ENCODE peak calls at places on chromosome 1, in five cellular contexts. R is SK-N-SH, T is GM23338, D is MM.1S, J is PC-9. O is an unnamed sample. For H3K4me1 and H3K9me2, the result is how much of the 10 kb centered on the place peaks cover.

GRCh38 chr1:201016943-201017827 is 6.3 kb downstream of the KIF21B start:
- DNase-seq in D (no peak), T (no peak), J (peak), R (peak), O (peak)

GRCh38 chr1:94394247-94394646 is 23.9 kb upstream of the ABCD3 start:
- DNase-seq in R (no peak), T (no peak), D (no peak), J (no peak), O (no peak)

GRCh38 chr1:176720835-176721234 is 257.9 kb downstream of the PAPPA2 start:
- DNase-seq in R (no peak), D (no peak), T (no peak), J (no peak), O (no peak)

GRCh38 chr1:116682641-116683221 is 15.2 kb upstream of the IGSF3 start:
- DNase-seq in J (no peak), R (no peak), T (no peak), D (no peak), O (no peak)

GRCh38 chr1:43994794-43995790 is 3.7 kb downstream of the CCDC24 start:
- DNase-seq in D (peak), J (peak), R (peak), T (peak), O (peak)

GRCh38 chr1:3089490-3089889 is 20.5 kb downstream of the PRDM16 start:
- DNase-seq in T (no peak), J (no peak), D (no peak), R (no peak), O (no peak)

GRCh38 chr1:244710474-244711062 is 57.6 kb downstream of the DESI2 start:
- DNase-seq in J (no peak), T (no peak), R (no peak), D (no peak), O (no peak)

GRCh38 chr1:44652445-44653106 is 21.7 kb downstream of the TMEM53 start:
- DNase-seq in D (peak), T (peak), R (peak), J (peak), O (peak)

GRCh38 chr1:143699731-143700130 is 272.1 kb downstream of the FAM72C start:
- DNase-seq in R (no peak), J (no peak), T (peak), D (no peak), O (no peak)

GRCh38 chr1:74205236-74205635 is 7.2 kb downstream of the FPGT start:
- DNase-seq in J (no peak), R (no peak), D (no peak), T (peak), O (no peak)

GRCh38 chr1:177181280-177181630 is 10.5 kb downstream of the BRINP2 start:
- DNase-seq in D (no peak), R (peak), J (no peak), T (peak), O (no peak)

GRCh38 chr1:151905070-151905442 is 4.3 kb downstream of the THEM4 start:
- DNase-seq in J (no peak), T (no peak), D (no peak), R (no peak), O (no peak)

GRCh38 chr1:200374569-200375312 is 35.1 kb downstream of the ZNF281 start:
- DNase-seq in R (no peak), D (no peak), T (no peak), J (no peak), O (peak)

GRCh38 chr1:81349194-81349965 is 451.4 kb upstream of the ADGRL2 start:
- DNase-seq in T (peak), D (no peak), R (peak), J (no peak), O (no peak)

GRCh38 chr1:205576805-205577761 is 54.7 kb downstream of the ELK4 start:
- DNase-seq in T (peak), D (no peak), J (no peak), R (no peak), O (no peak)

GRCh38 chr1:200428482-200429205 is 18.8 kb upstream of the ZNF281 start:
- DNase-seq in T (no peak), D (no peak), J (no peak), R (no peak), O (no peak)

GRCh38 chr1:153032677-153033308 is 1.8 kb downstream of the SPRR1B start:
- DNase-seq in R (peak), D (peak), J (peak), T (peak), O (peak)

GRCh38 chr1:64948905-64949833 is 17.2 kb downstream of the JAK1 start:
- DNase-seq in R (no peak), T (peak), J (peak), D (no peak), O (no peak)

GRCh38 chr1:3685229-3685628 is 32.9 kb downstream of the TP73 start:
- DNase-seq in R (no peak), J (no peak), T (no peak), D (no peak), O (no peak)

GRCh38 chr1:226872455-226872854 is 2.0 kb downstream of the PSEN2 start:
- DNase-seq in D (no peak), R (no peak), J (no peak), T (no peak), O (no peak)

GRCh38 chr1:98991127-98992003 is 13.3 kb downstream of the PLPPR5 start:
- DNase-seq in J (peak), D (peak), T (peak), R (no peak), O (peak)

GRCh38 chr1:55631508-55631907 is 416.3 kb upstream of the USP24 start:
- DNase-seq in R (no peak), D (no peak), J (no peak), T (no peak), O (no peak)

GRCh38 chr1:4969556-4970129 is 315.2 kb downstream of the AJAP1 start:
- DNase-seq in T (no peak), R (no peak), J (no peak), D (no peak), O (no peak)

GRCh38 chr1:210573141-210573540 is 244.4 kb downstream of the HHAT start:
- DNase-seq in J (no peak), T (no peak), R (no peak), D (no peak), O (no peak)

GRCh38 chr1:29398431-29398830 is 162.1 kb downstream of the PTPRU start:
- DNase-seq in T (no peak), D (no peak), J (no peak), R (no peak), O (no peak)

GRCh38 chr1:214422137-214422671 is 129.2 kb downstream of the PTPN14 start:
- DNase-seq in R (no peak), D (no peak), J (no peak), T (no peak), O (no peak)

GRCh38 chr1:214418380-214418779 is 133.0 kb downstream of the PTPN14 start:
- DNase-seq in T (no peak), R (no peak), D (peak), J (no peak), O (no peak)

GRCh38 chr1:214420833-214421232 is 130.6 kb downstream of the PTPN14 start:
- DNase-seq in J (no peak), D (no peak), T (no peak), R (no peak), O (no peak)

GRCh38 chr1:214419650-214420049 is 131.8 kb downstream of the PTPN14 start:
- DNase-seq in J (no peak), T (peak), R (no peak), D (no peak), O (no peak)

GRCh38 chr1:214420341-214420740 is 131.1 kb downstream of the PTPN14 start:
- DNase-seq in D (no peak), T (no peak), R (no peak), J (no peak), O (no peak)
- H3K4me1 ChIP-seq in D (under half), T (under half), R (half or more), J (under half), O (under half)

GRCh38 chr1:198846506-198847010 is 207.7 kb downstream of the PTPRC start:
- DNase-seq in T (no peak), D (no peak), J (no peak), R (no peak), O (no peak)

GRCh38 chr1:198849108-198849507 is 210.3 kb downstream of the PTPRC start:
- DNase-seq in J (no peak), D (no peak), R (no peak), T (no peak), O (no peak)

GRCh38 chr1:198850196-198850595 is 211.4 kb downstream of the PTPRC start:
- DNase-seq in R (no peak), D (no peak), J (no peak), T (no peak), O (no peak)

GRCh38 chr1:198848649-198849048 is 209.8 kb downstream of the PTPRC start:
- DNase-seq in D (no peak), T (no peak), R (no peak), J (no peak), O (no peak)

DNA sequence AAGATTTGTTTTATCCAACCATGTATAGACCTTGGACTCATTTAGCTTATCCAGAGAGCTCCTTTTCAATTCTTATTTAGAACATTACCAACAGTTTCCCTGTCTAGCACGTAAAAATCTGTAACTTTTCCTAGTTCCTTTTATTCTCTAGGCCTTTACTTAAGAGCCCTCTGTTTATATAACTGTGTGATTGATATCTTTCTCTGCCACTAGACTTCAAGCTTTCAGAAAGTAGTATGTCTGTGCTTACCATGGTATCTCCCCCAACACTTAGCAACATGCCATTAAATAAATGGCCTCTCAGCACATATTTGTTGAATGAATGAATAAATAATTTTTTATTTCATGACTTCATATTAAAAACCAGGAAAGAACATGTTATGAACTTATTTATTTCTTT is 209.4 kb downstream of the PTPRC start:
- DNase-seq in J (no peak), R (no peak), T (no peak), D (no peak), O (no peak)
- H3K9me2 ChIP-seq in J (under half), R (under half), T (under half), D (under half), O (under half)

DNA sequence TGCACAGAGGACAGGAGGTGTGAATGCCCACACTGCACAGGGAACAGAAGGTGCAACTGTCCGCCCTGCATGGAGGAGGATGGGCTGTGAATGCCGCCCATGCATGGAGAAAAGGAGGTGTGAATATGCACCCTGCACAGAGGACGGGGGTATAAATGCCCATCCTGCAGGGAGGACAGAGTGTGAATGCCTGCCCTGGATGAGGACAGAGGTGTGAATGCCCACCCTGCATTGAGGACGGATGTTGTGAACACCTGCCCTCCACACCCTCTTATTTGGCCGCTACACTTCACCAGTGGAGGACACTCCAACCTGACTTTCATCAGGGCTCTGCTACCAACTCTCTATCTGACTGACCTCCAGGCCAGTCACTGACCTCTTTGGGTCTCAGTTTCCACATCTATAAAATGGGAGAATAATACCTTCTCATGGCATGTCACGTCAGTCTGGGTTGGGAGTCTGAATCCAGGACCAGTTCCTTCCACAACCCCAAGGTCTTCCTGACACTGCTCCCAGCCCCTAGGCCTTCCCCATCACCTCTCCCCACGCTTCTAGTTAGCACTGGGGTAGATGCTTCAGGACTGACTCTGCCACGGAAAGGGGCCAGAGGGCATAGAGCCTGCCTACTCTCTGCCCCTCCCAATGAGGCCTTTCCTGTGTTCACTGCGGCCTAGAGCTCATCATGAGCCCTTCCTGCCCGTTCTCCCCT is 28.4 kb downstream of the ZBTB17 start:
- DNase-seq in J (no peak), D (no peak), T (no peak), R (no peak), O (no peak)
- H3K4me1 ChIP-seq in J (under half), D (under half), T (under half), R (under half), O (under half)

GRCh38 chr1:208272311-208272710 is 28.1 kb upstream of the PLXNA2 start:
- DNase-seq in J (no peak), R (no peak), D (peak), T (no peak), O (no peak)
- H3K9me2 ChIP-seq in J (under half), R (under half), D (under half), T (under half), O (under half)

O was measured in OCI-LY7.